ENCODE peak calls at places on chromosomes 1 and 21, in six cellular contexts. One of them, this sample, is unnamed.
A peak's percentile ranks its signal among the peaks of the same experiment; 100 is the strongest.

GRCh38 chr1:235648954-235649721 is 446 bp downstream of the GNG4 start:
- DNase-seq in IMR-90: peak; percentile 67
- DNase-seq in A549: peak; percentile 50
- DNase-seq in K562: no peak
- DNase-seq in GM12878: no peak
- DNase-seq in HepG2: peak; percentile 37
- DNase-seq in this sample: peak; percentile 69

GRCh38 chr21:35195232-35195631 is 146.1 kb upstream of the RUNX1 start:
- DNase-seq in IMR-90: no peak
- DNase-seq in A549: peak; percentile 12
- DNase-seq in K562: no peak
- DNase-seq in GM12878: no peak
- DNase-seq in HepG2: no peak
- DNase-seq in this sample: no peak

GRCh38 chr1:112524251-112524650 is 15.5 kb downstream of the WNT2B start:
- DNase-seq in IMR-90: no peak
- DNase-seq in A549: no peak
- DNase-seq in K562: no peak
- DNase-seq in GM12878: no peak
- DNase-seq in HepG2: no peak
- DNase-seq in this sample: no peak

GRCh38 chr21:24045775-24046215 is 1561.5 kb downstream of the MRPL39 start:
- DNase-seq in IMR-90: peak; percentile 99
- DNase-seq in A549: peak; percentile 11
- DNase-seq in K562: no peak
- DNase-seq in GM12878: no peak
- DNase-seq in HepG2: no peak
- DNase-seq in this sample: peak; percentile 30

GRCh38 chr1:228373681-228374571 is 32.7 kb downstream of the TRIM11 start:
- DNase-seq in IMR-90: no peak
- DNase-seq in A549: no peak
- DNase-seq in K562: no peak
- DNase-seq in GM12878: no peak
- DNase-seq in HepG2: no peak
- DNase-seq in this sample: no peak

GRCh38 chr1:82907313-82907712 is 1091.6 kb downstream of the TTLL7 start:
- DNase-seq in IMR-90: no peak
- DNase-seq in A549: no peak
- DNase-seq in K562: no peak
- DNase-seq in GM12878: no peak
- DNase-seq in HepG2: no peak
- DNase-seq in this sample: no peak

GRCh38 chr1:150922519-150922975 is 3.6 kb upstream of the SETDB1 start:
- DNase-seq in IMR-90: peak; percentile 93
- DNase-seq in A549: peak; percentile 85
- DNase-seq in K562: peak; percentile 69
- DNase-seq in GM12878: peak; percentile 86
- DNase-seq in HepG2: peak; percentile 70
- DNase-seq in this sample: peak; percentile 74

GRCh38 chr1:223717695-223718363 is 5.5 kb downstream of the CAPN2 start:
- DNase-seq in IMR-90: peak; percentile 53
- DNase-seq in A549: no peak
- DNase-seq in K562: no peak
- DNase-seq in GM12878: no peak
- DNase-seq in HepG2: no peak
- DNase-seq in this sample: no peak

GRCh38 chr1:44676484-44677200 is 2.1 kb downstream of the ARMH1 start:
- DNase-seq in IMR-90: peak; percentile 77
- DNase-seq in A549: peak; percentile 37
- DNase-seq in K562: no peak
- DNase-seq in GM12878: no peak
- DNase-seq in HepG2: no peak
- DNase-seq in this sample: no peak

GRCh38 chr1:226093621-226094020 is 31.1 kb downstream of the H3-3A start:
- DNase-seq in IMR-90: no peak
- DNase-seq in A549: no peak
- DNase-seq in K562: no peak
- DNase-seq in GM12878: no peak
- DNase-seq in HepG2: no peak
- DNase-seq in this sample: no peak

GRCh38 chr1:99358771-99359170 is 94.5 kb downstream of the PLPPR4 start:
- DNase-seq in IMR-90: no peak
- DNase-seq in A549: no peak
- DNase-seq in K562: no peak
- DNase-seq in GM12878: no peak
- DNase-seq in HepG2: no peak
- DNase-seq in this sample: no peak

GRCh38 chr1:46592846-46593245 is 11.2 kb downstream of the MKNK1 start:
- DNase-seq in IMR-90: no peak
- DNase-seq in A549: no peak
- DNase-seq in K562: no peak
- DNase-seq in GM12878: no peak
- DNase-seq in HepG2: no peak
- DNase-seq in this sample: no peak

GRCh38 chr1:101135526-101135925 is 101.3 kb upstream of the S1PR1 start:
- DNase-seq in IMR-90: no peak
- DNase-seq in A549: no peak
- DNase-seq in K562: no peak
- DNase-seq in GM12878: no peak
- DNase-seq in HepG2: no peak
- DNase-seq in this sample: no peak

GRCh38 chr1:235067396-235068154 is 61.1 kb downstream of the TOMM20 start:
- DNase-seq in IMR-90: peak; percentile 99
- DNase-seq in A549: peak; percentile 99
- DNase-seq in K562: no peak
- DNase-seq in GM12878: no peak
- DNase-seq in HepG2: peak; percentile 58
- DNase-seq in this sample: no peak

GRCh38 chr1:228242313-228242864 is 34.5 kb downstream of the OBSCN start:
- DNase-seq in IMR-90: no peak
- DNase-seq in A549: no peak
- DNase-seq in K562: no peak
- DNase-seq in GM12878: no peak
- DNase-seq in HepG2: no peak
- DNase-seq in this sample: no peak

GRCh38 chr1:184036517-184036949 is 995 bp downstream of the COLGALT2 start:
- DNase-seq in IMR-90: no peak
- DNase-seq in A549: peak; percentile 11
- DNase-seq in K562: peak; percentile 54
- DNase-seq in GM12878: no peak
- DNase-seq in HepG2: peak; percentile 42
- DNase-seq in this sample: peak; percentile 80

GRCh38 chr1:217585577-217585976 is 45.3 kb downstream of the GPATCH2 start:
- DNase-seq in IMR-90: no peak
- DNase-seq in A549: no peak
- DNase-seq in K562: no peak
- DNase-seq in GM12878: no peak
- DNase-seq in HepG2: no peak
- DNase-seq in this sample: no peak

GRCh38 chr1:56576880-56577858 is 2.2 kb downstream of the PLPP3 start:
- DNase-seq in IMR-90: peak; percentile 40
- DNase-seq in A549: peak; percentile 26
- DNase-seq in K562: no peak
- DNase-seq in GM12878: no peak
- DNase-seq in HepG2: peak; percentile 44
- DNase-seq in this sample: peak; percentile 54

GRCh38 chr1:109394591-109395281 is 3.0 kb downstream of the SORT1 start:
- DNase-seq in IMR-90: no peak
- DNase-seq in A549: no peak
- DNase-seq in K562: no peak
- DNase-seq in GM12878: no peak
- DNase-seq in HepG2: no peak
- DNase-seq in this sample: no peak
- H3K27ac ChIP-seq in IMR-90: peak overlapping the region; percentile 20
- H3K27ac ChIP-seq in A549: no peak overlapping the region
- H3K27ac ChIP-seq in K562: peak overlapping the region; percentile 92
- H3K27ac ChIP-seq in GM12878: no peak overlapping the region
- H3K27ac ChIP-seq in HepG2: peak overlapping the region; percentile 84
- H3K27ac ChIP-seq in this sample: no peak overlapping the region

GRCh38 chr1:233516732-233517131 is 97.2 kb upstream of the KCNK1 start:
- DNase-seq in IMR-90: no peak
- DNase-seq in A549: no peak
- DNase-seq in K562: no peak
- DNase-seq in GM12878: no peak
- DNase-seq in HepG2: no peak
- DNase-seq in this sample: no peak
- TF ChIP-seq SMC3 in IMR-90: no peak
- TF ChIP-seq SMC3 in A549: no peak
- TF ChIP-seq SMC3 in K562: no peak
- TF ChIP-seq SMC3 in GM12878: no peak
- TF ChIP-seq SMC3 in HepG2: no peak
- TF ChIP-seq SMC3 in this sample: no peak

GRCh38 chr1:33005117-33005811 is 31.4 kb downstream of the AK2 start:
- DNase-seq in IMR-90: no peak
- DNase-seq in A549: no peak
- DNase-seq in K562: no peak
- DNase-seq in GM12878: no peak
- DNase-seq in HepG2: no peak
- DNase-seq in this sample: no peak

GRCh38 chr1:33005812-33006465 is 30.7 kb downstream of the AK2 start:
- DNase-seq in IMR-90: no peak
- DNase-seq in A549: no peak
- DNase-seq in K562: no peak
- DNase-seq in GM12878: no peak
- DNase-seq in HepG2: no peak
- DNase-seq in this sample: no peak

GRCh38 chr1:33002006-33002405 is 34.7 kb downstream of the AK2 start:
- DNase-seq in IMR-90: no peak
- DNase-seq in A549: no peak
- DNase-seq in K562: no peak
- DNase-seq in GM12878: no peak
- DNase-seq in HepG2: no peak
- DNase-seq in this sample: no peak

GRCh38 chr1:33003657-33004056 is 33.0 kb downstream of the AK2 start:
- DNase-seq in IMR-90: no peak
- DNase-seq in A549: no peak
- DNase-seq in K562: no peak
- DNase-seq in GM12878: no peak
- DNase-seq in HepG2: no peak
- DNase-seq in this sample: no peak

DNA sequence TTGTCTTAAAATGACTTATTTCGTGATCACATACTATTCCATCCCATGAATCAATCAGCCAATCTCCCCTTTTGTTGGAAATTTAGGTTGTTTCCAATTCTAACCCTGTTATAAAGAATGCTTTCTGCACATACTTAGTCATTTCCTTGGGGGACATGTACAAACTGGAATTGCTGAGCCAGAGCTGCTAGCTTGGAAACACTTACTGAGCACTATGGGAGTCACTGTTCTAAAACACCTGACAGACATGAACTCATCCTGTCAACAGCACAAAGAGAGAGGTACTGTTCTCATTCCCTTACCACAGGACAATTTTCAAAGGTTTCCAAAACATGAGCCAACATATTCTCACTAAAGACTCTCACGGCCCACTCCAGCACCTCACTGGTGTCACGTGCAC is 32.1 kb downstream of the AK2 start:
- DNase-seq in IMR-90: peak; percentile 54
- DNase-seq in A549: no peak
- DNase-seq in K562: no peak
- DNase-seq in GM12878: no peak
- DNase-seq in HepG2: no peak
- DNase-seq in this sample: no peak
- H3K27ac ChIP-seq in IMR-90: no peak overlapping the region
- H3K27ac ChIP-seq in A549: no peak overlapping the region
- H3K27ac ChIP-seq in K562: no peak overlapping the region
- H3K27ac ChIP-seq in GM12878: peak overlapping the region; percentile 30
- H3K27ac ChIP-seq in HepG2: no peak overlapping the region
- H3K27ac ChIP-seq in this sample: no peak overlapping the region

GRCh38 chr1:203048086-203048485 is 21.8 kb downstream of the PPFIA4 start:
- DNase-seq in IMR-90: no peak
- DNase-seq in A549: no peak
- DNase-seq in K562: no peak
- DNase-seq in GM12878: no peak
- DNase-seq in HepG2: no peak
- DNase-seq in this sample: no peak
- TF ChIP-seq SMC3 in IMR-90: no peak
- TF ChIP-seq SMC3 in A549: no peak
- TF ChIP-seq SMC3 in K562: no peak
- TF ChIP-seq SMC3 in GM12878: no peak
- TF ChIP-seq SMC3 in HepG2: no peak
- TF ChIP-seq SMC3 in this sample: no peak

DNA sequence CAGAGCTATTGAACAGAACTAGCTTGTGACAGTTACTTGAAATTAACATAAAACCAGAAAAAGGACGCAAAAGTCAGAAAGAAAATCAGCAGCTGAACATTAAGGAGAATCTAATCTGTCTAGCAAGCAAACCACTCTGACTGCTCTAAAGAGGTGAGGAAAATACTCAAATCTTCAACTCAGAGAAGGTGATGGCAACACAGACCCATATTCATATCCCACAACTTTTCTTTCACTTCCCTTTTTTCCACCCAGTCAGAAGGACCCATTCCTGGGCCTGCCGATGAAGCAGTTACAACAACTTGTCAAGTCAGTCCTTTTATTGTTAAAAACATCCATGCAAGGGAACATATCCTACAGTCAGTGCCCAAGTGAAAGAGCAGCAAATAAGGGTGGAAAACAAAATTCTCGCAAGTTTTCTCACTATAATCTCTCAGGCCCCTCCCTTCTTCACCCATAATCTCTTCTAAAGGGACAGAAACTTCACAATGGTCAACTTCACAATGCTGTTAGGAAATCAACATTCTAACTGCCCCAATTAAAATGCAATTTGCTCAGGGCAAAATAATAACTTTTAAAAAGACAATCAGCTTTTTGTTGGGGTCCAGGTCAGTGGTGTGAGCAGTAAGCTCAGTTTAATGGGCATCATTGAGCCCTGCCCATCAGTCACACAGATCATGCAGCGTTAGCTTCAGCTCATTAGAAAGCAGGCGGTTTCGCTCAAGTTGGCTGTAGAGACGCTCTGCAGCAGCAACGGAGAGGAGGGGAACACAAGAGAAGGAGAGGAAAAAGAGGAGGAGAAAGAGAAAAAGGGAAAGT is 3.6 kb upstream of the NUP210L start:
- DNase-seq in IMR-90: no peak
- DNase-seq in A549: no peak
- DNase-seq in K562: no peak
- DNase-seq in GM12878: peak; percentile 12
- DNase-seq in HepG2: no peak
- DNase-seq in this sample: no peak
- H3K27ac ChIP-seq in IMR-90: no peak overlapping the region
- H3K27ac ChIP-seq in A549: no peak overlapping the region
- H3K27ac ChIP-seq in K562: peak overlapping the region; percentile 91
- H3K27ac ChIP-seq in GM12878: peak overlapping the region; percentile 75
- H3K27ac ChIP-seq in HepG2: no peak overlapping the region
- H3K27ac ChIP-seq in this sample: no peak overlapping the region

This sample was measured in SK-N-SH.